ENCODE peak calls at places on chromosomes 5 and 9, in seven cellular contexts. K is fibroblast of mammary gland, I is GM20000, G is omental fat pad, O is lower leg skin, E is PC-9, M is mucosa of descending colon. B is an unnamed sample.

GRCh38 chr5:141496038-141496437 is 7.2 kb downstream of the PCDHGC5 start:
- DNase-seq in K (no peak), I (no peak), G (no peak), O (no peak), E (no peak), M (no peak), B (no peak)

GRCh38 chr9:129550199-129550839 is 70.6 kb downstream of the C9orf50 start:
- DNase-seq in K (peak), I (peak), G (peak), O (no peak), E (peak), M (peak), B (peak)

GRCh38 chr9:122011818-122012498 is 81.2 kb downstream of the TTLL11 start:
- DNase-seq in K (no peak), I (no peak), G (no peak), O (no peak), E (no peak), M (no peak), B (no peak)

GRCh38 chr5:56512314-56512996 is 279.3 kb upstream of the ANKRD55 start:
- DNase-seq in K (peak), I (no peak), G (no peak), O (no peak), E (no peak), M (no peak), B (no peak)

GRCh38 chr5:18772475-18772874 is 1138.2 kb downstream of the TAF11L14 start:
- DNase-seq in K (no peak), I (no peak), G (no peak), O (no peak), E (peak), M (no peak), B (peak)

GRCh38 chr9:117412006-117412715 is 2.7 kb downstream of the ASTN2 start:
- DNase-seq in K (no peak), I (no peak), G (no peak), O (no peak), E (no peak), M (no peak), B (no peak)

GRCh38 chr9:93164085-93164484 is 19.9 kb upstream of the WNK2 start:
- DNase-seq in K (no peak), I (no peak), G (no peak), O (no peak), E (no peak), M (no peak), B (no peak)

GRCh38 chr5:38008198-38008597 is 168.4 kb upstream of the GDNF start:
- DNase-seq in K (no peak), I (no peak), G (no peak), O (no peak), E (no peak), M (no peak), B (no peak)

GRCh38 chr9:84617415-84617814 is 52.1 kb upstream of the NTRK2 start:
- DNase-seq in K (no peak), I (no peak), G (no peak), O (no peak), E (no peak), M (no peak), B (no peak)
- TF ChIP-seq CTCF in K (no peak), I (no peak), G (no peak), O (no peak), E (no peak), M (no peak), B (no peak)

DNA sequence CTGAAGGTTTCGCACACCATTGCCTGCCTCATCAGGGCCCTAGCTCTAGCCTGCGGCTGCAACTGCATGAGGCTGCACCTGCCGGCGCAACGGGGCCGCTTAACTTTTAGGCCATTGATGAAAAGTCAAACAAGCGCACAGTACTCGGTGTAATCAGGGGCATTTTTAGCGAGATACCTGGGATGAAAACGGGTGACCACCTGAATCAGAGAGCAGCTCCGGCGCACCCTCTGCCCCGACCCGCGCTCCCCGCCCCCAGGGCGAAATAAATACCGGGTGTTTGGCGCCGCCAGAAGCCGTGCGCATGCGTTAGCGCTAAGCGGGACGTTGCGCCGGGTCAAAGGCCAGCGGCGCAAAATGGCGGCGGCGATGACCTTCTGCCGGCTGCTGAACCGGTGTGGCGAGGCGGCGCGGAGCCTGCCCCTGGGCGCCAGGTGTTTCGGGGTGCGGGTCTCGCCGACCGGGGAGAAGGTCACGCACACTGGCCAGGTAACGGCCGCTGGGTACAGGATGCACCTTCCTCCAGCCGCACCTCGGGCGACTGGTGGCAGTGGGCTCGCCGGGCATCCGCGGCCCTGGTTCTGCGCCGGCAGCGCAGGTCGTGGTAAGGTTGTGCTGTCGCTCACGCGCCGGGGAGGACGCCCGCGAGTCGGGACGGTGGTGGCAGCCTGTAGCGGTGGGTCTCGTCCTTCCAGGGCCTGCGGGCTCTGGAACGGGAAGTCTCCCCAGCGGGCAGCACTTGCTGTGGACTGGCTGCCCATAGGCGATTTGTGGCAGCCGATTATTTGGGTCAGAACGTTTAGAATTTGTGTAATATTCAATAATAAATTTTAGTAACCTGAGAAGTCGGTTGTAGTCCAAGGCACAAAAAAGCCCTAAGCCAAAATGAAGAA is at the start of gene NDUFS6:
- DNase-seq in K (peak), I (peak), G (peak), O (peak), E (peak), M (peak), B (peak)
- TF ChIP-seq CTCF in K (no peak), I (no peak), G (no peak), O (no peak), E (peak), M (no peak), B (no peak)

GRCh38 chr5:140075371-140075770 is 32.3 kb upstream of the NRG2 start:
- DNase-seq in K (peak), I (no peak), G (no peak), O (no peak), E (no peak), M (no peak), B (peak)
- TF ChIP-seq CTCF in K (peak), I (no peak), G (no peak), O (no peak), E (peak), M (no peak), B (peak)

GRCh38 chr9:102631559-102631958 is 363.6 kb upstream of the CYLC2 start:
- DNase-seq in K (peak), I (no peak), G (no peak), O (no peak), E (no peak), M (no peak), B (peak)
- TF ChIP-seq CTCF in K (peak), I (no peak), G (no peak), O (no peak), E (peak), M (no peak), B (peak)

DNA sequence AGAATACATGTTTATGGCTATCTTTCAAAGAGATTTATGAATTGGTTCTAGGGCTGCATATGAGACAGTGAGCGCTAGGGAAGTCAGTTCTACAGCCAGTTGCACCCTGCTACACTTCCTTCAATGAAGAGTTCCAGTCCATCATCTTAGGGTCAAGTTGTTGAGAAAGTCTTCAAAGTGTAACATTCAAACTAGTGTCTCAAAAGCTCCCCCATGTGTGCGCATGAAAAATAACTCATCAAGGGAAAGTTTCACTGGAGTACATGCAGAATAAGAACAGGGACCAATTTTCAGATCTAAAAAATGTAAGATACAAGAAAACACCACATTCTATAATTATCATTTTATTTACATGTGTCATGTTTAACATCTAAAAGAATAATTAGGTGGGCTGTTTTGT is 317.2 kb downstream of the DEPDC1B start:
- DNase-seq in K (peak), I (peak), G (no peak), O (no peak), E (no peak), M (no peak), B (peak)
- TF ChIP-seq CTCF in K (peak), I (no peak), G (no peak), O (no peak), E (peak), M (no peak), B (peak)

GRCh38 chr9:127825319-127826051 is 22.8 kb downstream of the FPGS start:
- DNase-seq in K (no peak), I (no peak), G (no peak), O (no peak), E (no peak), M (peak), B (no peak)
- TF ChIP-seq CTCF in K (no peak), I (no peak), G (no peak), O (no peak), E (no peak), M (peak), B (no peak)

GRCh38 chr5:96852769-96853168 is 23.5 kb upstream of the ERAP2 start:
- DNase-seq in K (peak), I (no peak), G (no peak), O (no peak), E (no peak), M (no peak), B (no peak)

GRCh38 chr5:96857924-96858323 is 18.4 kb upstream of the ERAP2 start:
- DNase-seq in K (no peak), I (no peak), G (no peak), O (no peak), E (no peak), M (no peak), B (no peak)

GRCh38 chr5:96857454-96857853 is 18.8 kb upstream of the ERAP2 start:
- DNase-seq in K (no peak), I (no peak), G (no peak), O (no peak), E (no peak), M (no peak), B (no peak)

GRCh38 chr5:96854067-96854466 is 22.2 kb upstream of the ERAP2 start:
- DNase-seq in K (no peak), I (no peak), G (no peak), O (no peak), E (no peak), M (no peak), B (no peak)

GRCh38 chr5:96855041-96855872 is 21.0 kb upstream of the ERAP2 start:
- DNase-seq in K (peak), I (no peak), G (no peak), O (no peak), E (no peak), M (peak), B (peak)
- TF ChIP-seq CTCF in K (no peak), I (no peak), G (no peak), O (no peak), E (no peak), M (no peak), B (no peak)

DNA sequence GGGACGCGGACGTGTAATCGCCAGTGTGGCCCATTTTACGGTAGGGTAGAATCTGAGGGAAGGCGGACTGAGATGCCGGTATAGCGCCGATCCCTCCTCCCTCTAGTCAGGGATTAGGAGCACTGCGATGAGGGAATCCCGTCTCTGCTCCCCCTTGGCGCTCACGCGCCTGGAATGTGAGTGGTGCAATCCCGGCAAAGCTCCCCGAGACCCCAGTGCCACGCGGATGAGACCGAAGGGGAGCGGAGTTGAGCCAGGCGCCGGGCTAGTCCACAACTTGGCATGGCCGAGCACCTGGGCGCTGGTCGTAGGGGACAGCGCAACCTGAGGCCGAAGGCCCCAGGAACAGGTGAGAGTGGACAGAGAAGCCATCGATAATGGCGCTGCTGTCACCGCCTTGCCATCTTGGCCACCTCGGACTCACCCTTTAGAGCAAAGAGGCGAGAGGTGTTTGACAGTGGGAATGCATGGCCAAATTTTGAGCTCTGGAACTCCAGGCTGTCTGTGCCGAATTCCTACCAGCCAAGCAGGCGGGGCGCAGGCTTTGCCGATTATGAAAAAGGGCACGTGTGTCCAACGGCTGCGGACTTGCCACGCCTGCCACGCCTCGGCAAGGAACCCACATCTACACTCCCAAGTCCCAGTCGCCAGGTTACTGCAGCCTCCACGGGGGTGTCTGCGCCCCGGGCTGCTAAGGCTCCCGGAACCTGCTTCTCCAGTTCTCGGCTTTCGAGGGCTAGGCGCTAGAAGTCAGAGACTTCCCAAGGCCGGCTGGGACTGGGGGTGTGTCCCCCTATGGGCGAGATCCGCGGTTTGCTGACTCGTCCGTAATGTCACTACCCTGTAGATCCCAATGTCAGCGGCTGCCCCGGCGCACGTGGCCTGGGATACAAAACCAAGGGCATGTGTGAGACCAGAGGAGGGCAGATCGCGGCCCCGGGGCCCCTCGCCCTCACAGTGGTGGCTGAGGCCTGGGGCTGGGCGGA is 2.6 kb downstream of the NPR3 start:
- DNase-seq in K (peak), I (peak), G (no peak), O (peak), E (peak), M (peak), B (no peak)
- TF ChIP-seq CTCF in K (no peak), I (no peak), G (no peak), O (no peak), E (no peak), M (no peak), B (no peak)

DNA sequence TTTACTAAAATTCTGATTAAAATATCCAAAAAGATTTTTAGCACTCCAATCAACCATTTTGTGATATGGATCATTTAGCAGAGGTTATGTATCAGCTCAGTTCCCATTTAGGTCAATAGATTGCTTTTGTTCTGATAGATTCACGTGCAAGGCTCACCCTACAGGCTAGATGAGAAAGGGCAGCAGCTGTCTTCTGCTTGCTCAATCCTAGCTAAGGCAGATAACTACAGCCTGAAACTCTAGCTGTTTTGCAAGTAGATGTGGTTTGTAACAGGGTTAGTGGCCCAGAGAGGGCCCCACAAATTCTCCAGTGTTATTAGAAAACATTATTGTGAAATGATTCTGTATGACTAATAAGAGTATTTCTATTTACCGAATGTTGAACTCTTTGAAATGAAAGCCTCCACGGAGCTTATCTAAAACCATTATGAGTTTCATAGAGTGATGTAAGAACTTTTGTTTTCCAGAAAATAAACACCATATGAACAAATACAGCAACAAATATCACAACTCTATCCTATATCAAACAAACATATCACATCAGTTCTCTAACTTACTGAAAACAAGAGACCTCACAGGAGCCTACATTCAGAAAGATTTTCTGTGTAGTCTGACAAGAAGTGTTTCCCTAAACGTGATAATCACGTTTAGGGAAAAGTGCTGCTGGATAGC is 841.9 kb upstream of the ACO1 start:
- DNase-seq in K (peak), I (peak), G (no peak), O (peak), E (peak), M (no peak), B (peak)
- TF ChIP-seq CTCF in K (peak), I (peak), G (no peak), O (no peak), E (peak), M (peak), B (peak)

GRCh38 chr9:15317836-15318235 is 10.8 kb upstream of the TTC39B start:
- DNase-seq in K (peak), I (no peak), G (no peak), O (no peak), E (no peak), M (no peak), B (no peak)
- TF ChIP-seq CTCF in K (no peak), I (no peak), G (no peak), O (no peak), E (no peak), M (no peak), B (no peak)

B was measured in MCF 10A.